ENCODE peak calls at places on chromosome 3, in four cellular contexts. One of them, this sample, is unnamed.

GRCh38 chr3:186432189-186432588 is 70.2 kb upstream of the DGKG start:
- DNase-seq in cardiac fibroblast: no peak
- DNase-seq in body of pancreas: no peak
- DNase-seq in coronary artery: no peak
- DNase-seq in this sample: peak; percentile 57

GRCh38 chr3:175865724-175866123 is 1006.6 kb downstream of the NAALADL2 start:
- DNase-seq in coronary artery: no peak
- DNase-seq in body of pancreas: no peak
- DNase-seq in cardiac fibroblast: no peak
- DNase-seq in this sample: no peak

GRCh38 chr3:124599779-124600693 is 130.2 kb upstream of the UMPS start:
- DNase-seq in cardiac fibroblast: no peak
- DNase-seq in body of pancreas: peak; percentile 35
- DNase-seq in coronary artery: no peak
- DNase-seq in this sample: no peak

GRCh38 chr3:185489462-185489861 is 9.4 kb downstream of the TMEM41A start:
- DNase-seq in body of pancreas: peak; percentile 31
- DNase-seq in coronary artery: no peak
- DNase-seq in cardiac fibroblast: no peak
- DNase-seq in this sample: no peak

GRCh38 chr3:140843656-140844055 is 98.0 kb upstream of the SLC25A36 start:
- DNase-seq in body of pancreas: no peak
- DNase-seq in cardiac fibroblast: no peak
- DNase-seq in coronary artery: no peak
- DNase-seq in this sample: no peak

GRCh38 chr3:45800611-45801010 is 4.3 kb upstream of the SLC6A20 start:
- DNase-seq in body of pancreas: no peak
- DNase-seq in cardiac fibroblast: no peak
- DNase-seq in coronary artery: peak; percentile 63
- DNase-seq in this sample: no peak

GRCh38 chr3:149401215-149401925 is 23.9 kb upstream of the TM4SF1 start:
- DNase-seq in coronary artery: no peak
- DNase-seq in cardiac fibroblast: peak; percentile 61
- DNase-seq in body of pancreas: peak; percentile 93
- DNase-seq in this sample: peak; percentile 39

GRCh38 chr3:129016366-129016724 is 15.2 kb downstream of the EFCC1 start:
- DNase-seq in body of pancreas: no peak
- DNase-seq in cardiac fibroblast: no peak
- DNase-seq in coronary artery: no peak
- DNase-seq in this sample: no peak

GRCh38 chr3:150778793-150779401 is 15.9 kb upstream of the SIAH2 start:
- DNase-seq in cardiac fibroblast: no peak
- DNase-seq in coronary artery: no peak
- DNase-seq in body of pancreas: no peak
- DNase-seq in this sample: no peak

GRCh38 chr3:183330881-183331280 is 77.8 kb downstream of the B3GNT5 start:
- DNase-seq in cardiac fibroblast: no peak
- DNase-seq in body of pancreas: no peak
- DNase-seq in coronary artery: no peak
- DNase-seq in this sample: no peak

GRCh38 chr3:188974856-188975611 is 196.7 kb upstream of the TPRG1 start:
- DNase-seq in coronary artery: no peak
- DNase-seq in cardiac fibroblast: peak; percentile 26
- DNase-seq in body of pancreas: peak; percentile 30
- DNase-seq in this sample: peak; percentile 45

GRCh38 chr3:134647902-134648760 is 2.7 kb downstream of the KY start:
- DNase-seq in body of pancreas: no peak
- DNase-seq in coronary artery: peak; percentile 57
- DNase-seq in cardiac fibroblast: no peak
- DNase-seq in this sample: no peak

GRCh38 chr3:130392266-130392665 is 46.8 kb downstream of the COL6A5 start:
- DNase-seq in coronary artery: no peak
- DNase-seq in cardiac fibroblast: no peak
- DNase-seq in body of pancreas: no peak
- DNase-seq in this sample: no peak

GRCh38 chr3:132382688-132383194 is 34.6 kb upstream of the DNAJC13 start:
- DNase-seq in cardiac fibroblast: no peak
- DNase-seq in body of pancreas: no peak
- DNase-seq in coronary artery: no peak
- DNase-seq in this sample: no peak

GRCh38 chr3:186931487-186932280 is 1.4 kb downstream of the ST6GAL1 start:
- DNase-seq in coronary artery: no peak
- DNase-seq in cardiac fibroblast: peak; percentile 13
- DNase-seq in body of pancreas: peak; percentile 77
- DNase-seq in this sample: peak; percentile 70

GRCh38 chr3:25910997-25911396 is 121.1 kb downstream of the OXSM start:
- DNase-seq in body of pancreas: peak; percentile 21
- DNase-seq in coronary artery: no peak
- DNase-seq in cardiac fibroblast: peak; percentile 10
- DNase-seq in this sample: no peak

GRCh38 chr3:32817561-32818430 is at the start of gene TRIM71:
- DNase-seq in cardiac fibroblast: no peak
- DNase-seq in coronary artery: no peak
- DNase-seq in body of pancreas: no peak
- DNase-seq in this sample: peak; percentile 41

GRCh38 chr3:155991291-155991690 is 120.8 kb downstream of the GMPS start:
- DNase-seq in coronary artery: no peak
- DNase-seq in cardiac fibroblast: no peak
- DNase-seq in body of pancreas: no peak
- DNase-seq in this sample: no peak

GRCh38 chr3:171407746-171408145 is 52.5 kb downstream of the TNIK start:
- DNase-seq in coronary artery: no peak
- DNase-seq in cardiac fibroblast: peak; percentile 42
- DNase-seq in body of pancreas: no peak
- DNase-seq in this sample: peak; percentile 54

GRCh38 chr3:183108002-183108449 is 8.7 kb upstream of the MCCC1 start:
- DNase-seq in cardiac fibroblast: peak; percentile 24
- DNase-seq in coronary artery: no peak
- DNase-seq in body of pancreas: no peak
- DNase-seq in this sample: peak; percentile 53

GRCh38 chr3:98323425-98323824 is 30.2 kb upstream of the OR5K4 start:
- DNase-seq in body of pancreas: no peak
- DNase-seq in coronary artery: no peak
- DNase-seq in cardiac fibroblast: no peak
- DNase-seq in this sample: no peak

GRCh38 chr3:194101592-194102432 is 34.1 kb upstream of the HES1 start:
- DNase-seq in cardiac fibroblast: no peak
- DNase-seq in body of pancreas: peak; percentile 68
- DNase-seq in coronary artery: no peak
- DNase-seq in this sample: no peak

GRCh38 chr3:180116203-180116602 is 79.5 kb upstream of the PEX5L start:
- DNase-seq in coronary artery: no peak
- DNase-seq in body of pancreas: no peak
- DNase-seq in cardiac fibroblast: no peak
- DNase-seq in this sample: no peak

GRCh38 chr3:61975936-61976335 is 397.4 kb downstream of the FEZF2 start:
- DNase-seq in cardiac fibroblast: no peak
- DNase-seq in body of pancreas: no peak
- DNase-seq in coronary artery: no peak
- DNase-seq in this sample: no peak

GRCh38 chr3:109806929-109807328 is 469.6 kb upstream of the DPPA4 start:
- DNase-seq in coronary artery: no peak
- DNase-seq in body of pancreas: peak; percentile 11
- DNase-seq in cardiac fibroblast: peak; percentile 80
- DNase-seq in this sample: peak; percentile 49

GRCh38 chr3:169256791-169257522 is 406.6 kb downstream of the MECOM start:
- DNase-seq in coronary artery: no peak
- DNase-seq in body of pancreas: no peak
- DNase-seq in cardiac fibroblast: peak; percentile 52
- DNase-seq in this sample: no peak

GRCh38 chr3:165162883-165163282 is 33.3 kb downstream of the SLITRK3 start:
- DNase-seq in cardiac fibroblast: no peak
- DNase-seq in coronary artery: no peak
- DNase-seq in body of pancreas: no peak
- DNase-seq in this sample: no peak

GRCh38 chr3:32176989-32177701 is 61.3 kb upstream of the CMTM8 start:
- DNase-seq in cardiac fibroblast: peak; percentile 69
- DNase-seq in body of pancreas: peak; percentile 67
- DNase-seq in coronary artery: no peak
- DNase-seq in this sample: peak; percentile 87

GRCh38 chr3:128864351-128864811 is 15.0 kb upstream of the ACAD9 start:
- DNase-seq in coronary artery: no peak
- DNase-seq in cardiac fibroblast: no peak
- DNase-seq in body of pancreas: peak; percentile 12
- DNase-seq in this sample: no peak

GRCh38 chr3:66606868-66607267 is 106.0 kb upstream of the LRIG1 start:
- DNase-seq in body of pancreas: no peak
- DNase-seq in cardiac fibroblast: no peak
- DNase-seq in coronary artery: no peak
- DNase-seq in this sample: no peak

GRCh38 chr3:22981176-22981575 is 222.0 kb upstream of the UBE2E2 start:
- DNase-seq in coronary artery: no peak
- DNase-seq in cardiac fibroblast: peak; percentile 33
- DNase-seq in body of pancreas: no peak
- DNase-seq in this sample: no peak

GRCh38 chr3:126445506-126445905 is 30.2 kb downstream of the ZXDC start:
- DNase-seq in body of pancreas: no peak
- DNase-seq in coronary artery: no peak
- DNase-seq in cardiac fibroblast: no peak
- DNase-seq in this sample: no peak

GRCh38 chr3:125123455-125123854 is 67.7 kb upstream of the HEG1 start:
- DNase-seq in body of pancreas: no peak
- DNase-seq in cardiac fibroblast: no peak
- DNase-seq in coronary artery: no peak
- DNase-seq in this sample: no peak

GRCh38 chr3:46669191-46669999 is 24.1 kb downstream of the ALS2CL start:
- DNase-seq in cardiac fibroblast: no peak
- DNase-seq in coronary artery: peak; percentile 52
- DNase-seq in body of pancreas: peak; percentile 0
- DNase-seq in this sample: no peak

GRCh38 chr3:108661699-108662098 is 72.2 kb downstream of the DZIP3 start:
- DNase-seq in body of pancreas: no peak
- DNase-seq in coronary artery: no peak
- DNase-seq in cardiac fibroblast: peak; percentile 2
- DNase-seq in this sample: peak; percentile 14

GRCh38 chr3:89268059-89268458 is 160.6 kb downstream of the EPHA3 start:
- DNase-seq in cardiac fibroblast: no peak
- DNase-seq in body of pancreas: no peak
- DNase-seq in coronary artery: no peak
- DNase-seq in this sample: no peak

GRCh38 chr3:142971431-142971830 is 8.0 kb upstream of the PAQR9 start:
- DNase-seq in body of pancreas: no peak
- DNase-seq in cardiac fibroblast: no peak
- DNase-seq in coronary artery: no peak
- DNase-seq in this sample: no peak

GRCh38 chr3:101878589-101878988 is 29.3 kb downstream of the NFKBIZ start:
- DNase-seq in body of pancreas: no peak
- DNase-seq in coronary artery: no peak
- DNase-seq in cardiac fibroblast: no peak
- DNase-seq in this sample: no peak

GRCh38 chr3:4986611-4987373 is 7.6 kb downstream of the BHLHE40 start:
- DNase-seq in body of pancreas: peak; percentile 99
- DNase-seq in cardiac fibroblast: peak; percentile 99
- DNase-seq in coronary artery: peak; percentile 99
- DNase-seq in this sample: peak; percentile 98

GRCh38 chr3:196292281-196292923 is 4.9 kb upstream of the PCYT1A start:
- DNase-seq in cardiac fibroblast: no peak
- DNase-seq in coronary artery: no peak
- DNase-seq in body of pancreas: no peak
- DNase-seq in this sample: no peak

DNA sequence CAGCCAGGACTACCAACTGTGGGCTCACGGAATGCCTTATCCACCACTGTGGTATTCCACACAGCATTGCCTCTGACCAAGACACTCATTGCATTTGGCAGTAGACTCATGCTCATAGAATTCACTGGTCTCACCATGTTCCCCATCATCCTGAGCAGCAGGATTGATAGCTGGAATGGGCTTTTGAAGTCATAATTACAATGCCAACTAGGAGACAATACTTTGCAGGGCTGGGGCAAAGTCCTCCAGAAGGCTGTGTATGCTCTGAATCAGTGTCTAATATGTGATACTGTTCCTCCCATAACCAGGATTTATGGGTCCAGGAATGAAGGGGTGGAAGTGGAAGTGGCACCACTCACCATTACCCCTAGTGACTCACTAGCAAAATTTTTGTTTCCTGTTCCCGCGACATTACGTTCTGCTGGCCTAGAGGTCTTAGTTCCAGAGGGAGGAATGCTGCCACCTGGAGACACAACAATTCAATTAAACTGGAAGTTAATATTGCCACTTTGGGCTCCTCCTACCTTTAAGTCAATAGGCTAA is 58.6 kb upstream of the CCDC80 start:
- DNase-seq in coronary artery: no peak
- DNase-seq in body of pancreas: no peak
- DNase-seq in cardiac fibroblast: peak; percentile 34
- DNase-seq in this sample: peak; percentile 81
- TF ChIP-seq CTCF in coronary artery: no peak
- TF ChIP-seq CTCF in body of pancreas: no peak
- TF ChIP-seq CTCF in cardiac fibroblast: peak; percentile 17
- TF ChIP-seq CTCF in this sample: no peak

GRCh38 chr3:14822875-14823807 is 4.4 kb downstream of the FGD5 start:
- DNase-seq in coronary artery: no peak
- DNase-seq in cardiac fibroblast: peak; percentile 20
- DNase-seq in body of pancreas: no peak
- DNase-seq in this sample: no peak
- H3K4me3 ChIP-seq in coronary artery: no peak overlapping the region
- H3K4me3 ChIP-seq in cardiac fibroblast: no peak overlapping the region
- H3K4me3 ChIP-seq in body of pancreas: no peak overlapping the region
- H3K4me3 ChIP-seq in this sample: no peak overlapping the region

DNA sequence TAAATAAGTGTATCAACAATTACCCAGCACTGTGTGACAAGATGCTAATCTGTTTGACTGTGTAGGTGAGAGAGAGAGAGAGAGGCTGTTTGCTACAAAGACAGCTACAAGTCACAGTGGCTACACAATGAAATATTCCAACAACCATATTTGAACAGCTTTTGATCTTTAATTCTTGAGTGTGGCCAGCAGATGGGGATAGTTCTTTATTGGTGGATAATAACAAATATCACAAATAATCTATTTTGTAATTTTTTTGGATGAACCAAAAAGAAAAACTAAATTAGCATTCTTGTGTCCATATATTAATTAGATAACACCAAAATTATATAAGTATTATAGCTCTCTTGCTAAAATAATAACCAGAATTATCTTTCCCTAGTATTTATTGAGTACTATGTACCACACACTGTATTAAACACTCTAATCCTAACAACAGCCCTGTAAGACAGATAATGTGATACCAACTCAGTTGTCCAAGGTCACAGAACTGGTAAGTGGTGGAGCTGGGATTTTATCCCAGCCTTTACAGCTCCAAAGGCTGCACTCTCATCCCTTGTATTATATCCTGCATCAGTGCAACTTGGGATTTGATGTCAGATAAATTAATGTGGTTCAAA is 61.9 kb upstream of the C3orf80 start:
- DNase-seq in cardiac fibroblast: peak; percentile 65
- DNase-seq in body of pancreas: peak; percentile 11
- DNase-seq in coronary artery: no peak
- DNase-seq in this sample: no peak
- TF ChIP-seq CTCF in cardiac fibroblast: peak; percentile 43
- TF ChIP-seq CTCF in body of pancreas: peak; percentile 58
- TF ChIP-seq CTCF in coronary artery: peak; percentile 60
- TF ChIP-seq CTCF in this sample: peak; percentile 24

GRCh38 chr3:57512174-57512573 is 32.0 kb downstream of the DNAH12 start:
- DNase-seq in body of pancreas: no peak
- DNase-seq in cardiac fibroblast: peak; percentile 21
- DNase-seq in coronary artery: no peak
- DNase-seq in this sample: peak; percentile 20
- H3K4me3 ChIP-seq in body of pancreas: no peak overlapping the region
- H3K4me3 ChIP-seq in cardiac fibroblast: no peak overlapping the region
- H3K4me3 ChIP-seq in coronary artery: no peak overlapping the region
- H3K4me3 ChIP-seq in this sample: no peak overlapping the region

GRCh38 chr3:36741285-36741684 is 23.1 kb downstream of the DCLK3 start:
- DNase-seq in cardiac fibroblast: peak; percentile 16
- DNase-seq in coronary artery: no peak
- DNase-seq in body of pancreas: no peak
- DNase-seq in this sample: peak; percentile 1
- TF ChIP-seq CTCF in cardiac fibroblast: peak; percentile 10
- TF ChIP-seq CTCF in coronary artery: no peak
- TF ChIP-seq CTCF in body of pancreas: no peak
- TF ChIP-seq CTCF in this sample: peak; percentile 13

This sample was measured in foreskin fibroblast.